ENCODE peak calls at places on chromosomes 13 and 19, in five cellular contexts. One of them, this sample, is unnamed.
A peak's percentile ranks its signal among the peaks of the same experiment; 100 is the strongest.

GRCh38 chr19:58551577-58552471 is 3.1 kb downstream of the CHMP2A start:
- DNase-seq in stomach: no peak
- DNase-seq in H9: peak; percentile 27
- DNase-seq in ascending aorta: peak; percentile 57
- DNase-seq in mammary epithelial cell: no peak
- DNase-seq in this sample: no peak

GRCh38 chr13:29754486-29754806 is 96.0 kb downstream of the UBL3 start:
- DNase-seq in stomach: no peak
- DNase-seq in H9: peak; percentile 69
- DNase-seq in ascending aorta: no peak
- DNase-seq in mammary epithelial cell: no peak
- DNase-seq in this sample: no peak

GRCh38 chr19:45506991-45507863 is at the start of gene VASP:
- DNase-seq in stomach: peak; percentile 93
- DNase-seq in H9: peak; percentile 91
- DNase-seq in ascending aorta: peak; percentile 93
- DNase-seq in mammary epithelial cell: peak; percentile 92
- DNase-seq in this sample: peak; percentile 91

GRCh38 chr13:108409735-108410134 is 140.2 kb downstream of the TNFSF13B start:
- DNase-seq in stomach: no peak
- DNase-seq in H9: no peak
- DNase-seq in ascending aorta: no peak
- DNase-seq in mammary epithelial cell: no peak
- DNase-seq in this sample: no peak

GRCh38 chr19:19528721-19529490 is at the start of gene YJEFN3:
- DNase-seq in stomach: no peak
- DNase-seq in H9: peak; percentile 91
- DNase-seq in ascending aorta: no peak
- DNase-seq in mammary epithelial cell: no peak
- DNase-seq in this sample: no peak

GRCh38 chr19:3659746-3660112 is 33.1 kb upstream of the CACTIN start:
- DNase-seq in stomach: no peak
- DNase-seq in H9: no peak
- DNase-seq in ascending aorta: no peak
- DNase-seq in mammary epithelial cell: no peak
- DNase-seq in this sample: no peak

GRCh38 chr19:45981350-45981749 is 7.7 kb upstream of the NOVA2 start:
- DNase-seq in stomach: no peak
- DNase-seq in H9: no peak
- DNase-seq in ascending aorta: no peak
- DNase-seq in mammary epithelial cell: no peak
- DNase-seq in this sample: no peak

GRCh38 chr13:84810781-84811180 is 928.5 kb upstream of the SLITRK1 start:
- DNase-seq in stomach: no peak
- DNase-seq in H9: no peak
- DNase-seq in ascending aorta: no peak
- DNase-seq in mammary epithelial cell: no peak
- DNase-seq in this sample: no peak

GRCh38 chr19:47644743-47645499 is 36.0 kb downstream of the BICRA start:
- DNase-seq in stomach: no peak
- DNase-seq in H9: no peak
- DNase-seq in ascending aorta: no peak
- DNase-seq in mammary epithelial cell: no peak
- DNase-seq in this sample: no peak

GRCh38 chr13:90622547-90622946 is 724.9 kb upstream of the MIR17HG start:
- DNase-seq in stomach: no peak
- DNase-seq in H9: no peak
- DNase-seq in ascending aorta: no peak
- DNase-seq in mammary epithelial cell: peak; percentile 62
- DNase-seq in this sample: no peak

GRCh38 chr13:111322916-111323331 is 2.5 kb downstream of the TEX29 start:
- DNase-seq in stomach: peak; percentile 9
- DNase-seq in H9: peak; percentile 15
- DNase-seq in ascending aorta: no peak
- DNase-seq in mammary epithelial cell: no peak
- DNase-seq in this sample: no peak

GRCh38 chr13:97506511-97506910 is 72.5 kb downstream of the RAP2A start:
- DNase-seq in stomach: no peak
- DNase-seq in H9: no peak
- DNase-seq in ascending aorta: no peak
- DNase-seq in mammary epithelial cell: no peak
- DNase-seq in this sample: no peak

GRCh38 chr13:48562296-48563066 is 29.6 kb upstream of the RCBTB2 start:
- DNase-seq in stomach: no peak
- DNase-seq in H9: no peak
- DNase-seq in ascending aorta: no peak
- DNase-seq in mammary epithelial cell: peak; percentile 84
- DNase-seq in this sample: no peak

GRCh38 chr13:39196957-39197644 is 158.8 kb downstream of the NHLRC3 start:
- DNase-seq in stomach: no peak
- DNase-seq in H9: no peak
- DNase-seq in ascending aorta: no peak
- DNase-seq in mammary epithelial cell: no peak
- DNase-seq in this sample: no peak

GRCh38 chr19:37221136-37221535 is 3.1 kb downstream of the ZNF383 start:
- DNase-seq in stomach: no peak
- DNase-seq in H9: no peak
- DNase-seq in ascending aorta: no peak
- DNase-seq in mammary epithelial cell: peak; percentile 71
- DNase-seq in this sample: no peak

GRCh38 chr13:48580185-48580803 is 47.4 kb upstream of the RCBTB2 start:
- DNase-seq in stomach: peak; percentile 85
- DNase-seq in H9: no peak
- DNase-seq in ascending aorta: peak; percentile 87
- DNase-seq in mammary epithelial cell: peak; percentile 59
- DNase-seq in this sample: no peak

GRCh38 chr19:14542721-14543328 is 13.4 kb downstream of the TECR start:
- DNase-seq in stomach: no peak
- DNase-seq in H9: peak; percentile 28
- DNase-seq in ascending aorta: no peak
- DNase-seq in mammary epithelial cell: peak; percentile 64
- DNase-seq in this sample: no peak

GRCh38 chr19:51687791-51688664 is 5.1 kb upstream of the SPACA6 start:
- DNase-seq in stomach: peak; percentile 32
- DNase-seq in H9: peak; percentile 80
- DNase-seq in ascending aorta: peak; percentile 84
- DNase-seq in mammary epithelial cell: peak; percentile 70
- DNase-seq in this sample: peak; percentile 55

GRCh38 chr19:12828494-12828893 is 5.9 kb downstream of the RTBDN start:
- DNase-seq in stomach: peak; percentile 49
- DNase-seq in H9: peak; percentile 89
- DNase-seq in ascending aorta: no peak
- DNase-seq in mammary epithelial cell: no peak
- DNase-seq in this sample: no peak
- H3K27me3 ChIP-seq in stomach: peaks cover 100% of the 10 kb centered on the region
- H3K27me3 ChIP-seq in H9: no peaks in the 10 kb centered on the region
- H3K27me3 ChIP-seq in ascending aorta: peaks cover 27% of the 10 kb centered on the region
- H3K27me3 ChIP-seq in mammary epithelial cell: no peaks in the 10 kb centered on the region
- H3K27me3 ChIP-seq in this sample: peaks cover 100% of the 10 kb centered on the region

GRCh38 chr19:38673030-38673429 is 25.6 kb downstream of the ACTN4 start:
- DNase-seq in stomach: no peak
- DNase-seq in H9: no peak
- DNase-seq in ascending aorta: no peak
- DNase-seq in mammary epithelial cell: no peak
- DNase-seq in this sample: no peak

GRCh38 chr19:38676023-38676877 is 28.8 kb downstream of the ACTN4 start:
- DNase-seq in stomach: no peak
- DNase-seq in H9: no peak
- DNase-seq in ascending aorta: no peak
- DNase-seq in mammary epithelial cell: peak; percentile 66
- DNase-seq in this sample: no peak

GRCh38 chr19:38676878-38677646 is 29.6 kb downstream of the ACTN4 start:
- DNase-seq in stomach: no peak
- DNase-seq in H9: no peak
- DNase-seq in ascending aorta: no peak
- DNase-seq in mammary epithelial cell: no peak
- DNase-seq in this sample: no peak

GRCh38 chr19:38674388-38675133 is 27.1 kb downstream of the ACTN4 start:
- DNase-seq in stomach: no peak
- DNase-seq in H9: no peak
- DNase-seq in ascending aorta: no peak
- DNase-seq in mammary epithelial cell: peak; percentile 99
- DNase-seq in this sample: no peak

GRCh38 chr19:38675611-38676010 is 28.2 kb downstream of the ACTN4 start:
- DNase-seq in stomach: no peak
- DNase-seq in H9: no peak
- DNase-seq in ascending aorta: no peak
- DNase-seq in mammary epithelial cell: no peak
- DNase-seq in this sample: no peak
- TF ChIP-seq CTCF in stomach: no peak
- TF ChIP-seq CTCF in H9: peak; percentile 26
- TF ChIP-seq CTCF in ascending aorta: no peak
- TF ChIP-seq CTCF in mammary epithelial cell: no peak
- TF ChIP-seq CTCF in this sample: no peak

GRCh38 chr19:43782689-43783231 is 2.0 kb upstream of the KCNN4 start:
- DNase-seq in stomach: peak; percentile 65
- DNase-seq in H9: no peak
- DNase-seq in ascending aorta: no peak
- DNase-seq in mammary epithelial cell: peak; percentile 64
- DNase-seq in this sample: no peak
- H3K27me3 ChIP-seq in stomach: peaks cover 54% of the 10 kb centered on the region
- H3K27me3 ChIP-seq in H9: no peaks in the 10 kb centered on the region
- H3K27me3 ChIP-seq in ascending aorta: no peaks in the 10 kb centered on the region
- H3K27me3 ChIP-seq in mammary epithelial cell: no peaks in the 10 kb centered on the region
- H3K27me3 ChIP-seq in this sample: peaks cover 16% of the 10 kb centered on the region

GRCh38 chr13:73738626-73739025 is 395.6 kb downstream of the KLF12 start:
- DNase-seq in stomach: no peak
- DNase-seq in H9: no peak
- DNase-seq in ascending aorta: no peak
- DNase-seq in mammary epithelial cell: no peak
- DNase-seq in this sample: no peak
- TF ChIP-seq CTCF in stomach: no peak
- TF ChIP-seq CTCF in H9: no peak
- TF ChIP-seq CTCF in ascending aorta: no peak
- TF ChIP-seq CTCF in mammary epithelial cell: no peak
- TF ChIP-seq CTCF in this sample: no peak

DNA sequence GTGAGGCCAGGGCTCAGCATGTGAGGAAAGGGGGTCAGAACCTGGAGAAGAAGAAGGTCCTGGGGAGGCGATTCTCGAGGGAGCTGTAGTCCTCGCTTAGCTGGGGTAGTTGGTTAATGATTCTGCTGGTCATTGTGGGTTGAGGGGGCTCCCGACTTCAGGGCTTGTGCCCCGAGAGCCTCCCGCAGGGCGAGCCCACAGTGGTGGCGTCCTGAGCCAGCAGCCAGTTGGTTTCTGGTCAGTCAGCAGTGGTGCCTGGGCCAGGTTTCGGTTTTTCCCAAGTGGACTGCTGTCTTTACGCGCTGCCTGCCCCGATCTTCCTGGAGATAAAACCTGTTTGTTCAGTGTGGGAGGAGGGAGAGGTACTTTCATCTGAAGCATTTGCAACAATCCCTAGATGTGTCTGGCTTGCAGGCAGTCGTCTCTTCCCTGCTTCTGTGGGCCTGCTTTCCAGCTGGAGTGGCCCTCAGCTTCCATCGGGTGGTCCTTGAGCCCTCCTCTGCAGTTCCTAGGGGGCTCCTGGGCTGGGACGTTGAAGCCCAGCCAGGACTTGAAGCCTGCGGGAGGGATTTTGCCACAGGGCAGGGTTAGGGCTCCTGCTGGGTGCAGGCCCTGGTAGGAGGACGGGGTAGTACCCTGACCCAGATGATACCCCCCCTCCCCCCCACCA is 3.2 kb downstream of the PTBP1 start:
- DNase-seq in stomach: peak; percentile 69
- DNase-seq in H9: no peak
- DNase-seq in ascending aorta: no peak
- DNase-seq in mammary epithelial cell: peak; percentile 80
- DNase-seq in this sample: no peak
- H3K27me3 ChIP-seq in stomach: no peaks in the 10 kb centered on the region
- H3K27me3 ChIP-seq in H9: no peaks in the 10 kb centered on the region
- H3K27me3 ChIP-seq in ascending aorta: no peaks in the 10 kb centered on the region
- H3K27me3 ChIP-seq in mammary epithelial cell: no peaks in the 10 kb centered on the region
- H3K27me3 ChIP-seq in this sample: no peaks in the 10 kb centered on the region

GRCh38 chr19:56076413-56076998 is 44.6 kb downstream of the ZNF787 start:
- DNase-seq in stomach: peak; percentile 72
- DNase-seq in H9: no peak
- DNase-seq in ascending aorta: no peak
- DNase-seq in mammary epithelial cell: peak; percentile 35
- DNase-seq in this sample: no peak

GRCh38 chr19:56066152-56067023 is 54.7 kb downstream of the ZNF787 start:
- DNase-seq in stomach: peak; percentile 74
- DNase-seq in H9: peak; percentile 79
- DNase-seq in ascending aorta: peak; percentile 70
- DNase-seq in mammary epithelial cell: peak; percentile 26
- DNase-seq in this sample: peak; percentile 91

GRCh38 chr19:56069642-56070041 is 51.5 kb downstream of the ZNF787 start:
- DNase-seq in stomach: no peak
- DNase-seq in H9: no peak
- DNase-seq in ascending aorta: no peak
- DNase-seq in mammary epithelial cell: no peak
- DNase-seq in this sample: no peak

GRCh38 chr19:56071151-56071550 is 49.9 kb downstream of the ZNF787 start:
- DNase-seq in stomach: no peak
- DNase-seq in H9: peak; percentile 49
- DNase-seq in ascending aorta: no peak
- DNase-seq in mammary epithelial cell: no peak
- DNase-seq in this sample: no peak
- TF ChIP-seq CTCF in stomach: no peak
- TF ChIP-seq CTCF in H9: peak; percentile 66
- TF ChIP-seq CTCF in ascending aorta: no peak
- TF ChIP-seq CTCF in mammary epithelial cell: peak; percentile 11
- TF ChIP-seq CTCF in this sample: no peak

DNA sequence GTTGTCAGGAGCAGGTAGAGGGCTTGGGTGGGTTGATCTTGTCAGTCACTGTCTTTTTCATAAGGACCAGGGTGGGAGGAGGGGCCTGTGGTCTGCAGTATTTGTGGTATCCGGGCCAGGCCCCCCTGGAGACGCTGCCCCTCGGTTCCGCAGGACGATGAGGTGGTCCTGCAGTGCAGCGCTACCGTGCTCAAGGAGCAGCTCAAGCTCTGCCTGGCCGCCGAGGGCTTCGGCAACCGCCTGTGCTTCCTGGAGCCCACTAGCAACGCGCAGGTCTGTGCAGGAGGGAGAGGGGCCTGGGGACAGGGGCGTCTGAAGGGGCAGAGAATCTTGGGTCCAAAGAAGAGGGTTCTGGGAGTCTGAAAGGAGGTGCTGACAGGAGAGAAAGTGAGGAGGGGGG is 7.1 kb downstream of the RYR1 start:
- DNase-seq in stomach: no peak
- DNase-seq in H9: no peak
- DNase-seq in ascending aorta: no peak
- DNase-seq in mammary epithelial cell: no peak
- DNase-seq in this sample: no peak
- H3K27me3 ChIP-seq in stomach: peaks cover 66% of the 10 kb centered on the region
- H3K27me3 ChIP-seq in H9: no peaks in the 10 kb centered on the region
- H3K27me3 ChIP-seq in ascending aorta: no peaks in the 10 kb centered on the region
- H3K27me3 ChIP-seq in mammary epithelial cell: no peaks in the 10 kb centered on the region
- H3K27me3 ChIP-seq in this sample: no peaks in the 10 kb centered on the region

This sample was measured in left lung.